ENCODE peak calls at places on chromosomes 13 and 19, in eight cellular contexts. One of them, this sample, is unnamed.

GRCh38 chr13:25171517-25172302 is at the start of gene AMER2:
- DNase-seq in endodermal cell: peak
- DNase-seq in HCT116: no peak
- DNase-seq in fibroblast of the aortic adventitia: peak
- DNase-seq in fibroblast of lung: peak
- DNase-seq in upper lobe of left lung: peak
- DNase-seq in foreskin fibroblast: peak
- DNase-seq in WTC11: peak
- DNase-seq in this sample: no peak

GRCh38 chr13:90105881-90106496 is 1241.5 kb upstream of the MIR17HG start:
- DNase-seq in foreskin fibroblast: peak
- DNase-seq in upper lobe of left lung: no peak
- DNase-seq in HCT116: no peak
- DNase-seq in WTC11: no peak
- DNase-seq in fibroblast of the aortic adventitia: peak
- DNase-seq in fibroblast of lung: peak
- DNase-seq in endodermal cell: no peak
- DNase-seq in this sample: peak

GRCh38 chr19:17479325-17479791 is 9.0 kb downstream of the SLC27A1 start:
- DNase-seq in upper lobe of left lung: no peak
- DNase-seq in fibroblast of lung: peak
- DNase-seq in foreskin fibroblast: peak
- DNase-seq in endodermal cell: no peak
- DNase-seq in HCT116: no peak
- DNase-seq in fibroblast of the aortic adventitia: peak
- DNase-seq in WTC11: no peak
- DNase-seq in this sample: peak

GRCh38 chr13:104477256-104477655 is 1411.0 kb upstream of the SLC10A2 start:
- DNase-seq in upper lobe of left lung: no peak
- DNase-seq in foreskin fibroblast: peak
- DNase-seq in fibroblast of the aortic adventitia: no peak
- DNase-seq in endodermal cell: no peak
- DNase-seq in WTC11: no peak
- DNase-seq in HCT116: no peak
- DNase-seq in fibroblast of lung: peak
- DNase-seq in this sample: peak

GRCh38 chr19:35352177-35352447 is 4.4 kb downstream of the FFAR1 start:
- DNase-seq in HCT116: no peak
- DNase-seq in fibroblast of lung: no peak
- DNase-seq in foreskin fibroblast: no peak
- DNase-seq in endodermal cell: no peak
- DNase-seq in WTC11: no peak
- DNase-seq in upper lobe of left lung: no peak
- DNase-seq in fibroblast of the aortic adventitia: no peak
- DNase-seq in this sample: no peak

GRCh38 chr13:35789335-35790166 is 313.1 kb upstream of the MAB21L1 start:
- DNase-seq in fibroblast of the aortic adventitia: peak
- DNase-seq in HCT116: peak
- DNase-seq in WTC11: no peak
- DNase-seq in fibroblast of lung: peak
- DNase-seq in foreskin fibroblast: peak
- DNase-seq in upper lobe of left lung: no peak
- DNase-seq in endodermal cell: no peak
- DNase-seq in this sample: no peak

GRCh38 chr13:100254002-100254401 is 165.1 kb downstream of the PCCA start:
- DNase-seq in HCT116: no peak
- DNase-seq in endodermal cell: no peak
- DNase-seq in fibroblast of lung: peak
- DNase-seq in WTC11: no peak
- DNase-seq in fibroblast of the aortic adventitia: peak
- DNase-seq in foreskin fibroblast: no peak
- DNase-seq in upper lobe of left lung: no peak
- DNase-seq in this sample: no peak

GRCh38 chr13:92537485-92537884 is 689.1 kb upstream of the GPC6 start:
- DNase-seq in fibroblast of the aortic adventitia: no peak
- DNase-seq in WTC11: no peak
- DNase-seq in HCT116: no peak
- DNase-seq in fibroblast of lung: no peak
- DNase-seq in upper lobe of left lung: no peak
- DNase-seq in endodermal cell: no peak
- DNase-seq in foreskin fibroblast: no peak
- DNase-seq in this sample: no peak

GRCh38 chr19:48813123-48813911 is 2.5 kb upstream of the BCAT2 start:
- DNase-seq in upper lobe of left lung: peak
- DNase-seq in endodermal cell: peak
- DNase-seq in fibroblast of lung: no peak
- DNase-seq in foreskin fibroblast: no peak
- DNase-seq in WTC11: peak
- DNase-seq in HCT116: no peak
- DNase-seq in fibroblast of the aortic adventitia: no peak
- DNase-seq in this sample: no peak

GRCh38 chr19:29098091-29098490 is 114.9 kb downstream of the UQCRFS1 start:
- DNase-seq in WTC11: no peak
- DNase-seq in fibroblast of lung: no peak
- DNase-seq in endodermal cell: no peak
- DNase-seq in upper lobe of left lung: no peak
- DNase-seq in fibroblast of the aortic adventitia: no peak
- DNase-seq in foreskin fibroblast: no peak
- DNase-seq in HCT116: no peak
- DNase-seq in this sample: no peak

GRCh38 chr13:110244096-110244830 is 62.7 kb downstream of the COL4A1 start:
- DNase-seq in WTC11: no peak
- DNase-seq in upper lobe of left lung: no peak
- DNase-seq in foreskin fibroblast: peak
- DNase-seq in endodermal cell: no peak
- DNase-seq in HCT116: no peak
- DNase-seq in fibroblast of the aortic adventitia: peak
- DNase-seq in fibroblast of lung: peak
- DNase-seq in this sample: no peak

GRCh38 chr19:46618670-46619231 is 6.1 kb downstream of the PTGIR start:
- DNase-seq in fibroblast of the aortic adventitia: peak
- DNase-seq in endodermal cell: no peak
- DNase-seq in WTC11: no peak
- DNase-seq in upper lobe of left lung: no peak
- DNase-seq in HCT116: no peak
- DNase-seq in foreskin fibroblast: peak
- DNase-seq in fibroblast of lung: peak
- DNase-seq in this sample: no peak

GRCh38 chr13:76696370-76696769 is 189.8 kb downstream of the KCTD12 start:
- DNase-seq in WTC11: no peak
- DNase-seq in endodermal cell: no peak
- DNase-seq in fibroblast of lung: no peak
- DNase-seq in HCT116: no peak
- DNase-seq in fibroblast of the aortic adventitia: peak
- DNase-seq in upper lobe of left lung: no peak
- DNase-seq in foreskin fibroblast: peak
- DNase-seq in this sample: no peak

GRCh38 chr19:35090160-35090794 is 25.3 kb upstream of the FXYD3 start:
- DNase-seq in WTC11: peak
- DNase-seq in foreskin fibroblast: peak
- DNase-seq in upper lobe of left lung: no peak
- DNase-seq in fibroblast of lung: peak
- DNase-seq in fibroblast of the aortic adventitia: peak
- DNase-seq in HCT116: peak
- DNase-seq in endodermal cell: peak
- DNase-seq in this sample: peak

GRCh38 chr19:33798701-33799111 is 2.0 kb downstream of the KCTD15 start:
- DNase-seq in WTC11: no peak
- DNase-seq in upper lobe of left lung: no peak
- DNase-seq in foreskin fibroblast: peak
- DNase-seq in HCT116: no peak
- DNase-seq in endodermal cell: no peak
- DNase-seq in fibroblast of lung: peak
- DNase-seq in fibroblast of the aortic adventitia: no peak
- DNase-seq in this sample: no peak

GRCh38 chr19:21677696-21678418 is 89.5 kb downstream of the ZNF100 start:
- DNase-seq in upper lobe of left lung: peak
- DNase-seq in HCT116: no peak
- DNase-seq in WTC11: no peak
- DNase-seq in fibroblast of lung: no peak
- DNase-seq in endodermal cell: no peak
- DNase-seq in foreskin fibroblast: no peak
- DNase-seq in fibroblast of the aortic adventitia: no peak
- DNase-seq in this sample: no peak

GRCh38 chr19:55473613-55474012 is 2.8 kb upstream of the ZNF628 start:
- DNase-seq in fibroblast of the aortic adventitia: no peak
- DNase-seq in foreskin fibroblast: peak
- DNase-seq in WTC11: no peak
- DNase-seq in fibroblast of lung: no peak
- DNase-seq in endodermal cell: no peak
- DNase-seq in HCT116: no peak
- DNase-seq in upper lobe of left lung: no peak
- DNase-seq in this sample: no peak

GRCh38 chr13:93364166-93364565 is 137.6 kb downstream of the GPC6 start:
- DNase-seq in upper lobe of left lung: no peak
- DNase-seq in WTC11: no peak
- DNase-seq in foreskin fibroblast: peak
- DNase-seq in fibroblast of the aortic adventitia: peak
- DNase-seq in endodermal cell: no peak
- DNase-seq in fibroblast of lung: peak
- DNase-seq in HCT116: no peak
- DNase-seq in this sample: no peak

GRCh38 chr13:97855570-97855970 is 97.9 kb upstream of the IPO5 start:
- DNase-seq in fibroblast of lung: peak
- DNase-seq in foreskin fibroblast: peak
- DNase-seq in HCT116: peak
- DNase-seq in WTC11: no peak
- DNase-seq in endodermal cell: peak
- DNase-seq in fibroblast of the aortic adventitia: peak
- DNase-seq in upper lobe of left lung: no peak
- DNase-seq in this sample: peak

GRCh38 chr13:112042496-112042895 is 24.5 kb upstream of the SOX1 start:
- DNase-seq in foreskin fibroblast: no peak
- DNase-seq in fibroblast of lung: no peak
- DNase-seq in endodermal cell: peak
- DNase-seq in fibroblast of the aortic adventitia: no peak
- DNase-seq in upper lobe of left lung: no peak
- DNase-seq in WTC11: no peak
- DNase-seq in HCT116: no peak
- DNase-seq in this sample: no peak

GRCh38 chr13:43085545-43085944 is 62.2 kb downstream of the DNAJC15 start:
- DNase-seq in foreskin fibroblast: peak
- DNase-seq in fibroblast of lung: peak
- DNase-seq in upper lobe of left lung: no peak
- DNase-seq in WTC11: no peak
- DNase-seq in endodermal cell: no peak
- DNase-seq in HCT116: peak
- DNase-seq in fibroblast of the aortic adventitia: peak
- DNase-seq in this sample: peak

GRCh38 chr19:8881512-8881911 is 49.3 kb downstream of the MBD3L1 start:
- DNase-seq in fibroblast of lung: no peak
- DNase-seq in WTC11: no peak
- DNase-seq in foreskin fibroblast: no peak
- DNase-seq in upper lobe of left lung: no peak
- DNase-seq in HCT116: no peak
- DNase-seq in fibroblast of the aortic adventitia: no peak
- DNase-seq in endodermal cell: no peak
- DNase-seq in this sample: no peak

GRCh38 chr19:829129-829758 is 1.6 kb downstream of the AZU1 start:
- DNase-seq in foreskin fibroblast: no peak
- DNase-seq in WTC11: no peak
- DNase-seq in endodermal cell: no peak
- DNase-seq in fibroblast of lung: no peak
- DNase-seq in fibroblast of the aortic adventitia: no peak
- DNase-seq in HCT116: no peak
- DNase-seq in upper lobe of left lung: no peak
- DNase-seq in this sample: no peak

GRCh38 chr13:80508031-80508430 is 167.1 kb upstream of the SPRY2 start:
- DNase-seq in fibroblast of lung: no peak
- DNase-seq in WTC11: no peak
- DNase-seq in HCT116: no peak
- DNase-seq in foreskin fibroblast: peak
- DNase-seq in fibroblast of the aortic adventitia: no peak
- DNase-seq in endodermal cell: no peak
- DNase-seq in upper lobe of left lung: no peak
- DNase-seq in this sample: no peak

GRCh38 chr13:76887070-76887563 is 912 bp upstream of the KCTD12 start:
- DNase-seq in WTC11: peak
- DNase-seq in fibroblast of the aortic adventitia: no peak
- DNase-seq in foreskin fibroblast: no peak
- DNase-seq in endodermal cell: peak
- DNase-seq in HCT116: no peak
- DNase-seq in upper lobe of left lung: no peak
- DNase-seq in fibroblast of lung: no peak
- DNase-seq in this sample: no peak

GRCh38 chr19:4115050-4115817 is 8.7 kb downstream of the MAP2K2 start:
- DNase-seq in upper lobe of left lung: peak
- DNase-seq in WTC11: no peak
- DNase-seq in HCT116: no peak
- DNase-seq in fibroblast of the aortic adventitia: no peak
- DNase-seq in fibroblast of lung: no peak
- DNase-seq in foreskin fibroblast: no peak
- DNase-seq in endodermal cell: no peak
- DNase-seq in this sample: no peak

GRCh38 chr13:40172149-40172591 is 494.3 kb downstream of the FOXO1 start:
- DNase-seq in endodermal cell: peak
- DNase-seq in fibroblast of lung: no peak
- DNase-seq in upper lobe of left lung: peak
- DNase-seq in fibroblast of the aortic adventitia: no peak
- DNase-seq in foreskin fibroblast: no peak
- DNase-seq in HCT116: no peak
- DNase-seq in WTC11: peak
- DNase-seq in this sample: no peak

GRCh38 chr13:70623260-70623659 is 515.0 kb upstream of the KLHL1 start:
- DNase-seq in upper lobe of left lung: no peak
- DNase-seq in fibroblast of the aortic adventitia: no peak
- DNase-seq in endodermal cell: no peak
- DNase-seq in foreskin fibroblast: peak
- DNase-seq in WTC11: no peak
- DNase-seq in HCT116: no peak
- DNase-seq in fibroblast of lung: peak
- DNase-seq in this sample: no peak
- TF ChIP-seq CTCF in upper lobe of left lung: peak
- TF ChIP-seq CTCF in fibroblast of the aortic adventitia: no peak
- TF ChIP-seq CTCF in endodermal cell: peak
- TF ChIP-seq CTCF in foreskin fibroblast: no peak
- TF ChIP-seq CTCF in WTC11: peak
- TF ChIP-seq CTCF in HCT116: no peak
- TF ChIP-seq CTCF in fibroblast of lung: peak
- TF ChIP-seq CTCF in this sample: no peak

GRCh38 chr13:114318624-114319023 is 4.3 kb downstream of the CHAMP1 start:
- DNase-seq in fibroblast of the aortic adventitia: no peak
- DNase-seq in WTC11: no peak
- DNase-seq in HCT116: no peak
- DNase-seq in endodermal cell: no peak
- DNase-seq in upper lobe of left lung: no peak
- DNase-seq in fibroblast of lung: no peak
- DNase-seq in foreskin fibroblast: peak
- DNase-seq in this sample: no peak
- TF ChIP-seq CTCF in fibroblast of the aortic adventitia: no peak
- TF ChIP-seq CTCF in WTC11: no peak
- TF ChIP-seq CTCF in HCT116: no peak
- TF ChIP-seq CTCF in endodermal cell: no peak
- TF ChIP-seq CTCF in upper lobe of left lung: no peak
- TF ChIP-seq CTCF in fibroblast of lung: no peak
- TF ChIP-seq CTCF in foreskin fibroblast: no peak
- TF ChIP-seq CTCF in this sample: no peak

GRCh38 chr13:37960427-37960826 is 90.9 kb upstream of the TRPC4 start:
- DNase-seq in fibroblast of the aortic adventitia: no peak
- DNase-seq in foreskin fibroblast: peak
- DNase-seq in HCT116: no peak
- DNase-seq in endodermal cell: no peak
- DNase-seq in fibroblast of lung: no peak
- DNase-seq in WTC11: no peak
- DNase-seq in upper lobe of left lung: no peak
- DNase-seq in this sample: no peak
- TF ChIP-seq CTCF in fibroblast of the aortic adventitia: peak
- TF ChIP-seq CTCF in foreskin fibroblast: peak
- TF ChIP-seq CTCF in HCT116: no peak
- TF ChIP-seq CTCF in endodermal cell: peak
- TF ChIP-seq CTCF in fibroblast of lung: peak
- TF ChIP-seq CTCF in WTC11: no peak
- TF ChIP-seq CTCF in upper lobe of left lung: no peak
- TF ChIP-seq CTCF in this sample: peak

GRCh38 chr19:42295342-42295741 is 6.6 kb upstream of the PRR19 start:
- DNase-seq in foreskin fibroblast: no peak
- DNase-seq in fibroblast of lung: no peak
- DNase-seq in endodermal cell: no peak
- DNase-seq in upper lobe of left lung: no peak
- DNase-seq in WTC11: no peak
- DNase-seq in fibroblast of the aortic adventitia: no peak
- DNase-seq in HCT116: no peak
- DNase-seq in this sample: no peak
- TF ChIP-seq CTCF in foreskin fibroblast: no peak
- TF ChIP-seq CTCF in fibroblast of lung: no peak
- TF ChIP-seq CTCF in endodermal cell: no peak
- TF ChIP-seq CTCF in upper lobe of left lung: no peak
- TF ChIP-seq CTCF in WTC11: no peak
- TF ChIP-seq CTCF in fibroblast of the aortic adventitia: no peak
- TF ChIP-seq CTCF in HCT116: no peak
- TF ChIP-seq CTCF in this sample: no peak

This sample was measured in astrocyte of the cerebellum.